ENCODE peak calls at places on chromosomes 5 and 9, in six cellular contexts. K is astrocyte, Z is AG04450, N is cardiac muscle cell, Q is Caco-2, I is left lung. A is an unnamed sample.

GRCh38 chr9:112387115-112387514 is 7.2 kb downstream of the HSDL2 start:
- DNase-seq in K (no peak), Z (no peak), N (no peak), Q (no peak), I (no peak), A (no peak)

GRCh38 chr5:44691811-44692210 is 116.9 kb upstream of the MRPS30 start:
- DNase-seq in K (no peak), Z (no peak), N (no peak), Q (peak), I (no peak), A (no peak)

GRCh38 chr9:22203371-22204138 is 194.4 kb upstream of the CDKN2B start:
- DNase-seq in K (peak), Z (no peak), N (no peak), Q (no peak), I (no peak), A (no peak)

GRCh38 chr5:154397652-154398406 is 48.0 kb upstream of the SAP30L start:
- DNase-seq in K (no peak), Z (no peak), N (no peak), Q (no peak), I (no peak), A (no peak)

GRCh38 chr5:76608833-76609232 is 14.4 kb downstream of the F2RL2 start:
- DNase-seq in K (peak), Z (peak), N (no peak), Q (no peak), I (no peak), A (no peak)

GRCh38 chr9:93011114-93011513 is 47.4 kb upstream of the SUSD3 start:
- DNase-seq in K (no peak), Z (no peak), N (no peak), Q (no peak), I (no peak), A (no peak)

GRCh38 chr9:72280913-72281500 is 84.0 kb downstream of the ZFAND5 start:
- DNase-seq in K (peak), Z (no peak), N (peak), Q (peak), I (peak), A (peak)

GRCh38 chr5:168537176-168537575 is 8.1 kb downstream of the FBLL1 start:
- DNase-seq in K (no peak), Z (no peak), N (no peak), Q (no peak), I (no peak), A (no peak)

GRCh38 chr5:15002183-15002582 is 130.6 kb upstream of the ANKH start:
- DNase-seq in K (no peak), Z (no peak), N (no peak), Q (no peak), I (no peak), A (no peak)

GRCh38 chr9:90900130-90900529 is 98.5 kb downstream of the SYK start:
- DNase-seq in K (no peak), Z (no peak), N (peak), Q (no peak), I (no peak), A (no peak)

GRCh38 chr5:61625682-61626620 is 293.9 kb downstream of the ZSWIM6 start:
- DNase-seq in K (peak), Z (no peak), N (peak), Q (no peak), I (peak), A (peak)

GRCh38 chr9:71048271-71048670 is 73.2 kb downstream of the TRPM3 start:
- DNase-seq in K (no peak), Z (no peak), N (peak), Q (no peak), I (no peak), A (no peak)

GRCh38 chr9:135907006-135907434 is 326 bp downstream of the CAMSAP1 start:
- DNase-seq in K (no peak), Z (no peak), N (peak), Q (no peak), I (no peak), A (no peak)

GRCh38 chr5:159975462-159976019 is 33.4 kb upstream of the TTC1 start:
- DNase-seq in K (peak), Z (peak), N (no peak), Q (peak), I (no peak), A (no peak)

GRCh38 chr5:33631139-33631538 is 190.4 kb downstream of the TARS1 start:
- DNase-seq in K (no peak), Z (no peak), N (no peak), Q (no peak), I (no peak), A (no peak)

GRCh38 chr5:172550096-172550765 is 90.8 kb upstream of the NEURL1B start:
- DNase-seq in K (no peak), Z (no peak), N (no peak), Q (no peak), I (no peak), A (no peak)

GRCh38 chr5:125180222-125180621 is 433.8 kb upstream of the ZNF608 start:
- DNase-seq in K (no peak), Z (no peak), N (peak), Q (no peak), I (no peak), A (no peak)

GRCh38 chr9:14071484-14071883 is 242.5 kb downstream of the NFIB start:
- DNase-seq in K (no peak), Z (no peak), N (no peak), Q (no peak), I (no peak), A (no peak)
- TF ChIP-seq CTCF in K (no peak), Z (no peak), N (no peak), Q (no peak), I (no peak), A (peak)

DNA sequence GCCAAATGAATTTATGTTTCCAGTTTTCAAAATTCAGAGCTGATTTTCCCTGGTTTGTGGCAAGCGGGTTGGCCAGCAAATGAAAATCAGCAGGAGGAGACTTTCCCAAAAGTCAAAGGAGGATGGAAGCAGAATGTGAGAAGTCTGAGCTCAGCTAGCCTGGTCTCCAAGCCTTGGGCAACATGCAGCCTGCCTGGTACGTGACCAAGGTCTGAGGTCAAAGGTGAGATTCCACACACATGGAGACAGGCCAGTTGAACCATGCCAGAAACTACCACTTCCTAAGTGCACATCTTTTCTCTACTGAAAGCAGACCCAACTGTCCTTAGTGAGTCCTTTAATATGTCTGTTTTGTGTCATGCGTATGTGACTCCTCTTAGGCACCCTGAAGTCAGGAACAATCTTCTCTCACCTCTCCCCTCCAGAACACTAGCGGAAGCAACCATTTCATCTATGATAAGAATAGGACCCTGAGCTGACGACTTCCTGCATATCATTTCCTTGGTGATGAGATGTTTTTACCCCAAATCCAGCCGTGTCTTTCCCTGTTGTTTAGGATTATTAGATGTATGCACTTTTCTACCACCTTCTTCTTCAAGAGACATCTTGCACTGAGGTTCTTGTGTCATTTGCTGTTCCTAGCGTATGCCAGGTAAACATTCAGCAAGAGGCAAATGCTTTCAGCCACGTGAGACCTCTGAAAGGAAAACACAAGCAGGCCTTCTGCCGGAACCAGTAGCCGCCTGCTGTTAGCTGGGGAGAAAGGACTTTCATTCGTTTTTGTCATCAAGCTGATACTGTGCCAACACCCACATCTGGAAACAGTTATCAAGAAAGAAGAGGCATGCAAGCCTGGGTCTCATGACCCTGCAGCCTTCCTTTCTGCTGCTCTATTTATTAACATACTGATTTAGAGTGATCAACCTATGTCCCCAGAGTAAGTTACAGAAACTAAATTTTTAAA is 9.7 kb upstream of the TGFBI start:
- DNase-seq in K (peak), Z (peak), N (no peak), Q (no peak), I (no peak), A (no peak)
- TF ChIP-seq CTCF in K (peak), Z (peak), N (peak), Q (no peak), I (no peak), A (no peak)

GRCh38 chr5:146580237-146580636 is 64.2 kb upstream of the GPR151 start:
- DNase-seq in K (no peak), Z (no peak), N (no peak), Q (no peak), I (no peak), A (no peak)

GRCh38 chr5:146574713-146575112 is 58.7 kb upstream of the GPR151 start:
- DNase-seq in K (no peak), Z (no peak), N (no peak), Q (no peak), I (no peak), A (no peak)
- TF ChIP-seq CTCF in K (no peak), Z (no peak), N (no peak), Q (no peak), I (no peak), A (no peak)

DNA sequence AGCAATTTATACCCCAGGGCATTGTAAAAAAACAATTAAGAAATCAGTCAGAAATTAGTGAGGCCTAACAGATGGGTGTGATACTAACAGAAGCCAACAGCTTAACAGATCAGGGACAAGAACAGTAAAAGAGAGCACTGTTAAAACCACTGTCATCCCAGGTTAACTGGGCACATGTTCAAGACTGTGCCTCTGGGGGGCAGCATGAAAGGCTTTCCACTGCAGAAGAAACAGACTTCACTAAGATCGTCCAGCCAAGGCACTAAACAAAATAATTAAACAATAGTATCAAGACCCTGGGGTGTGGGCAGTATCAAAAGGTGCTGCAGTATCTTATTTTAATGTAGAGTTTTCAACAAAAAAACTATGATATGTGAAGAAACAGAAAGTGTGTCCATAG is 43.5 kb downstream of the FBN2 start:
- DNase-seq in K (no peak), Z (no peak), N (no peak), Q (no peak), I (no peak), A (no peak)
- TF ChIP-seq CTCF in K (peak), Z (peak), N (peak), Q (peak), I (no peak), A (peak)

DNA sequence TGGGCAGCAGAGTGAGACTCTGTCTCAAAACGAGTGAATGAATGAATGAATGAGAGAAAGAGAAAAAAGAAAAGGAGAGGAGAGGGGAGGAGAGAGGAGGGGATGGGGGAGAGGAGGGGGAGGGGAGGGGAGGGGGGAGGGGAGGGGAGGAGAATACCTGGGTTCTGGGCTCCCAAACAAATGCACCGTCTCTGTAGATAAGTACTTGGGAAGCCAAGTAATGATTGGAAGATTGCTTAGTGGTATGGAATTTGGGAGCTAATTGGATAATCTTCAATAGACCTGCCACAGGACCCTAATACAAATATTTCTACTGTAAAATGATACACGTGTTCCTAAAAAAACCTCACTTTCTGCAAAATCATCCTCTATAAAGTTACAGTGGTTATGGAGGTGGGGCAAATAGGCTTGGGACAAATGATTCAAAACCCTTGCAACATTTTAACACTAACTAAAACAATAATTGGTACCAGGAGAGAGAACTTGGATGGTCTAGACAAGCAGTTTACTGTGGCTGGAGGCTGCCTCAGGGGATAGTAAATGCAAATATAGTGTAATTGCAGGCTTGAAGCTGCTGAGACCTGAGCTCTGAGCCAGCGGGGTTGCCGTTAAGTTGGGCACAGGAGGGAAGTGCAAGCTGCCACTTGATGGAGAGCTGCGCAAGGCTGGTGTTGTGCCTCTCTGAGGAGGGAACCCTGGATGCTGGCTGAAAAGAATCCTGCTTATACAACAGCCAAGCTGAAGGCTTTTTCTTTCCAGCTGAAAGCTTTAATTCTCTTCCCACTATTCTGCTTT is 3.5 kb downstream of the HEMGN start:
- DNase-seq in K (no peak), Z (no peak), N (no peak), Q (no peak), I (no peak), A (no peak)
- TF ChIP-seq CTCF in K (no peak), Z (no peak), N (no peak), Q (no peak), I (no peak), A (no peak)

GRCh38 chr5:137218896-137219295 is 280.2 kb downstream of the SPOCK1 start:
- DNase-seq in K (peak), Z (no peak), N (no peak), Q (no peak), I (no peak), A (no peak)

GRCh38 chr5:137217599-137218200 is 281.4 kb downstream of the SPOCK1 start:
- DNase-seq in K (peak), Z (no peak), N (no peak), Q (no peak), I (no peak), A (no peak)

GRCh38 chr5:137221914-137222313 is 277.2 kb downstream of the SPOCK1 start:
- DNase-seq in K (no peak), Z (no peak), N (no peak), Q (no peak), I (no peak), A (no peak)

GRCh38 chr5:137218471-137218870 is 280.7 kb downstream of the SPOCK1 start:
- DNase-seq in K (peak), Z (no peak), N (no peak), Q (no peak), I (no peak), A (no peak)

DNA sequence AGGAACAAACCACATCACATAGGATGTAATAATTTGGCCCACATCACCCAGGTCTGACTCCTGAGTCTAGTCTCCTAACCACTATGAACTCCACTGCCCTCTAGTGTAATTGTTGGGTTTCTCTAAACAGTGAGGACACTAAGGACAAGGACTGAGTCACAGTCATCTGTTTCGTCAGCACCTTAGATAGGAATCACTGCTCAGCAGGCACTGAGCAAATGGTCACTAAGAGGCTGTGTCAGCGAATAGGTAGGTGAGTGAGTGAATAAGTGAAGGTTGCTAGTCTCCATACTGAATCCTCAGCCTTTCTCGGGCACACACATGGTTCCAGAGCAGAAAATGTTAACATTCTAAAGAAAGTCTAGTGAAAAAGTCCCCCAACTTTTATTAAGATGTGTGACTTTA is 278.6 kb downstream of the SPOCK1 start:
- DNase-seq in K (peak), Z (no peak), N (peak), Q (peak), I (no peak), A (no peak)
- TF ChIP-seq CTCF in K (peak), Z (peak), N (peak), Q (peak), I (peak), A (peak)

DNA sequence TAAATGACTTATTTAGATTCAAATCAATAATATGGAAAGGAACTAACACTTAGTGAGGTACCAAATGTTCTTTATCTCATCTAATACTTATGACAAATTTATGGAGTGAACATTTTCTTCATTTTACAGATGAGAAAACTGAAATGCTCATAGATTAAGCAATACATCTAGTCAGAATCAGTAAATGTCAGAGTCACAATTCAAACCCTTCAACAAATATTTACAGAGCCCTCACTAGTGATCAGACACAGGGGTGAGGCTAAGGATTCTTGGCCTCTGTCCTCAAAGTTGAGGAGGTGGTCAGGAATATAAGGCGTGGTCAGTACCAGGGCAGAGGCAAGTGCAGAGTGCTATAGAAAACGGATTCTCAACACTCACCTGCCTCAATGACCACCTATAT is 29.5 kb upstream of the ARSB start:
- DNase-seq in K (no peak), Z (no peak), N (no peak), Q (no peak), I (no peak), A (no peak)
- TF ChIP-seq CTCF in K (no peak), Z (no peak), N (no peak), Q (no peak), I (no peak), A (no peak)

GRCh38 chr5:122896598-122897282 is 51.3 kb downstream of the SNX24 start:
- DNase-seq in K (peak), Z (peak), N (no peak), Q (peak), I (no peak), A (no peak)
- TF ChIP-seq CTCF in K (peak), Z (peak), N (peak), Q (peak), I (peak), A (peak)

GRCh38 chr9:17837931-17838330 is 259.1 kb downstream of the SH3GL2 start:
- DNase-seq in K (no peak), Z (no peak), N (no peak), Q (no peak), I (no peak), A (no peak)
- TF ChIP-seq CTCF in K (no peak), Z (peak), N (no peak), Q (peak), I (no peak), A (peak)

GRCh38 chr5:102296229-102296817 is at the start of gene SLCO4C1:
- DNase-seq in K (peak), Z (no peak), N (peak), Q (peak), I (peak), A (peak)
- TF ChIP-seq CTCF in K (peak), Z (no peak), N (peak), Q (peak), I (peak), A (peak)

A was measured in progenitor cell of endocrine pancreas.